ENCODE peak calls at places on chromosomes 1 and 21, in nine cellular contexts. One of them, this sample, is unnamed.

GRCh38 chr1:28782011-28782410 is 30.0 kb upstream of the OPRD1 start:
- DNase-seq in iPS DF 6.9: no peak
- DNase-seq in PC-3: no peak
- DNase-seq in heart right ventricle: no peak
- DNase-seq in psoas muscle: no peak
- DNase-seq in heart left ventricle: no peak
- DNase-seq in foreskin keratinocyte: no peak
- DNase-seq in ovary: no peak
- DNase-seq in cardiac muscle cell: no peak
- DNase-seq in this sample: no peak

GRCh38 chr1:234758851-234759250 is 148.9 kb upstream of the IRF2BP2 start:
- DNase-seq in iPS DF 6.9: no peak
- DNase-seq in PC-3: no peak
- DNase-seq in heart right ventricle: no peak
- DNase-seq in psoas muscle: no peak
- DNase-seq in heart left ventricle: no peak
- DNase-seq in foreskin keratinocyte: no peak
- DNase-seq in ovary: no peak
- DNase-seq in cardiac muscle cell: no peak
- DNase-seq in this sample: no peak

GRCh38 chr1:246155923-246156322 is 351.2 kb downstream of the SMYD3 start:
- DNase-seq in iPS DF 6.9: no peak
- DNase-seq in PC-3: peak; percentile 76
- DNase-seq in heart right ventricle: no peak
- DNase-seq in psoas muscle: no peak
- DNase-seq in heart left ventricle: no peak
- DNase-seq in foreskin keratinocyte: no peak
- DNase-seq in ovary: no peak
- DNase-seq in cardiac muscle cell: peak; percentile 69
- DNase-seq in this sample: no peak

GRCh38 chr1:236800002-236800620 is 5.0 kb downstream of the MTR start:
- DNase-seq in iPS DF 6.9: no peak
- DNase-seq in PC-3: no peak
- DNase-seq in heart right ventricle: no peak
- DNase-seq in psoas muscle: no peak
- DNase-seq in heart left ventricle: no peak
- DNase-seq in foreskin keratinocyte: peak; percentile 77
- DNase-seq in ovary: no peak
- DNase-seq in cardiac muscle cell: peak; percentile 2
- DNase-seq in this sample: no peak

GRCh38 chr1:44294588-44295007 is 60.5 kb downstream of the ERI3 start:
- DNase-seq in iPS DF 6.9: peak; percentile 50
- DNase-seq in PC-3: no peak
- DNase-seq in heart right ventricle: peak; percentile 9
- DNase-seq in psoas muscle: peak; percentile 77
- DNase-seq in heart left ventricle: peak; percentile 14
- DNase-seq in foreskin keratinocyte: no peak
- DNase-seq in ovary: peak; percentile 39
- DNase-seq in cardiac muscle cell: peak; percentile 86
- DNase-seq in this sample: peak; percentile 36

GRCh38 chr1:95679262-95679661 is 445.3 kb downstream of the RWDD3 start:
- DNase-seq in iPS DF 6.9: no peak
- DNase-seq in PC-3: no peak
- DNase-seq in heart right ventricle: no peak
- DNase-seq in psoas muscle: no peak
- DNase-seq in heart left ventricle: no peak
- DNase-seq in foreskin keratinocyte: no peak
- DNase-seq in ovary: no peak
- DNase-seq in cardiac muscle cell: no peak
- DNase-seq in this sample: no peak

GRCh38 chr1:9225411-9225785 is 9.2 kb upstream of the H6PD start:
- DNase-seq in iPS DF 6.9: no peak
- DNase-seq in PC-3: no peak
- DNase-seq in heart right ventricle: no peak
- DNase-seq in psoas muscle: no peak
- DNase-seq in heart left ventricle: no peak
- DNase-seq in foreskin keratinocyte: no peak
- DNase-seq in ovary: no peak
- DNase-seq in cardiac muscle cell: no peak
- DNase-seq in this sample: no peak

GRCh38 chr1:178543291-178543609 is 30.3 kb downstream of the TEX35 start:
- DNase-seq in iPS DF 6.9: no peak
- DNase-seq in PC-3: no peak
- DNase-seq in heart right ventricle: no peak
- DNase-seq in psoas muscle: no peak
- DNase-seq in heart left ventricle: no peak
- DNase-seq in foreskin keratinocyte: no peak
- DNase-seq in ovary: no peak
- DNase-seq in cardiac muscle cell: no peak
- DNase-seq in this sample: no peak

GRCh38 chr1:33097137-33097611 is 16.2 kb downstream of the AZIN2 start:
- DNase-seq in iPS DF 6.9: no peak
- DNase-seq in PC-3: no peak
- DNase-seq in heart right ventricle: no peak
- DNase-seq in psoas muscle: no peak
- DNase-seq in heart left ventricle: no peak
- DNase-seq in foreskin keratinocyte: no peak
- DNase-seq in ovary: no peak
- DNase-seq in cardiac muscle cell: peak; percentile 67
- DNase-seq in this sample: no peak

GRCh38 chr21:42552407-42553336 is 39.0 kb downstream of the SLC37A1 start:
- DNase-seq in iPS DF 6.9: no peak
- DNase-seq in PC-3: no peak
- DNase-seq in heart right ventricle: no peak
- DNase-seq in psoas muscle: no peak
- DNase-seq in heart left ventricle: no peak
- DNase-seq in foreskin keratinocyte: no peak
- DNase-seq in ovary: no peak
- DNase-seq in cardiac muscle cell: no peak
- DNase-seq in this sample: no peak

GRCh38 chr21:42474043-42474831 is 21.8 kb downstream of the RSPH1 start:
- DNase-seq in iPS DF 6.9: no peak
- DNase-seq in PC-3: peak; percentile 92
- DNase-seq in heart right ventricle: no peak
- DNase-seq in psoas muscle: no peak
- DNase-seq in heart left ventricle: no peak
- DNase-seq in foreskin keratinocyte: peak; percentile 77
- DNase-seq in ovary: no peak
- DNase-seq in cardiac muscle cell: peak; percentile 14
- DNase-seq in this sample: no peak

GRCh38 chr1:155873860-155874259 is 14.5 kb downstream of the SYT11 start:
- DNase-seq in iPS DF 6.9: no peak
- DNase-seq in PC-3: peak; percentile 37
- DNase-seq in heart right ventricle: no peak
- DNase-seq in psoas muscle: no peak
- DNase-seq in heart left ventricle: no peak
- DNase-seq in foreskin keratinocyte: no peak
- DNase-seq in ovary: no peak
- DNase-seq in cardiac muscle cell: peak; percentile 32
- DNase-seq in this sample: no peak

GRCh38 chr21:35208117-35208516 is 159.0 kb upstream of the RUNX1 start:
- DNase-seq in iPS DF 6.9: no peak
- DNase-seq in PC-3: no peak
- DNase-seq in heart right ventricle: peak; percentile 55
- DNase-seq in psoas muscle: no peak
- DNase-seq in heart left ventricle: peak; percentile 36
- DNase-seq in foreskin keratinocyte: no peak
- DNase-seq in ovary: no peak
- DNase-seq in cardiac muscle cell: no peak
- DNase-seq in this sample: no peak
- H3K27me3 ChIP-seq in iPS DF 6.9: no peaks in the 10 kb centered on the region
- H3K27me3 ChIP-seq in PC-3: no peaks in the 10 kb centered on the region
- H3K27me3 ChIP-seq in heart right ventricle: no peaks in the 10 kb centered on the region
- H3K27me3 ChIP-seq in psoas muscle: no peaks in the 10 kb centered on the region
- H3K27me3 ChIP-seq in heart left ventricle: no peaks in the 10 kb centered on the region
- H3K27me3 ChIP-seq in foreskin keratinocyte: no peaks in the 10 kb centered on the region
- H3K27me3 ChIP-seq in ovary: no peaks in the 10 kb centered on the region
- H3K27me3 ChIP-seq in cardiac muscle cell: peaks cover 64% of the 10 kb centered on the region
- H3K27me3 ChIP-seq in this sample: no peaks in the 10 kb centered on the region

GRCh38 chr1:150152772-150153461 is 3.2 kb downstream of the PLEKHO1 start:
- DNase-seq in iPS DF 6.9: no peak
- DNase-seq in PC-3: peak; percentile 24
- DNase-seq in heart right ventricle: no peak
- DNase-seq in psoas muscle: peak; percentile 53
- DNase-seq in heart left ventricle: peak; percentile 39
- DNase-seq in foreskin keratinocyte: no peak
- DNase-seq in ovary: peak; percentile 43
- DNase-seq in cardiac muscle cell: peak; percentile 65
- DNase-seq in this sample: no peak

GRCh38 chr1:150154143-150154542 is 4.4 kb downstream of the PLEKHO1 start:
- DNase-seq in iPS DF 6.9: no peak
- DNase-seq in PC-3: no peak
- DNase-seq in heart right ventricle: no peak
- DNase-seq in psoas muscle: no peak
- DNase-seq in heart left ventricle: no peak
- DNase-seq in foreskin keratinocyte: no peak
- DNase-seq in ovary: peak; percentile 75
- DNase-seq in cardiac muscle cell: peak; percentile 46
- DNase-seq in this sample: no peak

GRCh38 chr1:150156868-150157603 is 7.3 kb downstream of the PLEKHO1 start:
- DNase-seq in iPS DF 6.9: no peak
- DNase-seq in PC-3: no peak
- DNase-seq in heart right ventricle: no peak
- DNase-seq in psoas muscle: no peak
- DNase-seq in heart left ventricle: no peak
- DNase-seq in foreskin keratinocyte: no peak
- DNase-seq in ovary: no peak
- DNase-seq in cardiac muscle cell: peak; percentile 42
- DNase-seq in this sample: no peak

GRCh38 chr1:150152182-150152536 is 2.4 kb downstream of the PLEKHO1 start:
- DNase-seq in iPS DF 6.9: no peak
- DNase-seq in PC-3: no peak
- DNase-seq in heart right ventricle: no peak
- DNase-seq in psoas muscle: no peak
- DNase-seq in heart left ventricle: no peak
- DNase-seq in foreskin keratinocyte: no peak
- DNase-seq in ovary: no peak
- DNase-seq in cardiac muscle cell: no peak
- DNase-seq in this sample: no peak

DNA sequence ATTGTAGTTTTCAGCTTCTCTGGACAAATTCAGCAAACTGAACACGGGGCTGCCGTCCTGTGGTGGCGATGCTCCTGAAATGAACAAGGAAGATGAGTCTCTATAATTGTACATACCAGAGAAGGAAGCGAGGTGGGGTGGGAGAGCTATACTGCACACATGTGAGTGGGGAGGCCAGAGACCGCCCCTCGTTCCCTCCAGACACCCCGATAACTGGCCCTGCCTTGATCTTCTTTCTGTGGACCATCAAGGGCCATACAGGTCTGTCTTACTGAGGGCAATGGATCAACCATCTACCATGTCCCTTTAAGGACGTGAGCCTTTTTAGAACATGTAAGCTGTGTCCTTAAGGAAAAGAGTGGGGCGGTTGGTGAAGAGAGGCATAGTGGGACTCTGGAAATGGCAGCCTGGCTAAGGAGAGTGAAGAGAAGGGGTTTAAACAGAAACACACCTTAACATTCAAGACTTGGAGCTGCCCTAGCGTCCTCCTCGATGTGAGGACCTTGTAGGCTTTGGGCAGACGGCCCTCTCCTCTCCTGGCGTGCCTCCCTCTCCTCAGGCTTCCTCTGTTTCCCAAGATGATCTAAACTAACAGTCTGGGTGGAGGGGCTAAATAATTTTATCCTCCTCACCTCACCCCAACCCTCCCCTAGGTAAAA is 5.8 kb downstream of the PLEKHO1 start:
- DNase-seq in iPS DF 6.9: no peak
- DNase-seq in PC-3: no peak
- DNase-seq in heart right ventricle: no peak
- DNase-seq in psoas muscle: no peak
- DNase-seq in heart left ventricle: no peak
- DNase-seq in foreskin keratinocyte: no peak
- DNase-seq in ovary: no peak
- DNase-seq in cardiac muscle cell: no peak
- DNase-seq in this sample: no peak
- H3K4me1 ChIP-seq in iPS DF 6.9: peaks cover 3% of the 10 kb centered on the region
- H3K4me1 ChIP-seq in PC-3: peaks cover 4% of the 10 kb centered on the region
- H3K4me1 ChIP-seq in heart right ventricle: peaks cover 31% of the 10 kb centered on the region
- H3K4me1 ChIP-seq in psoas muscle: peaks cover 28% of the 10 kb centered on the region
- H3K4me1 ChIP-seq in heart left ventricle: peaks cover 5% of the 10 kb centered on the region
- H3K4me1 ChIP-seq in foreskin keratinocyte: peaks cover 3% of the 10 kb centered on the region
- H3K4me1 ChIP-seq in ovary: peaks cover 22% of the 10 kb centered on the region
- H3K4me1 ChIP-seq in cardiac muscle cell: peaks cover 17% of the 10 kb centered on the region
- H3K4me1 ChIP-seq in this sample: peaks cover 12% of the 10 kb centered on the region

GRCh38 chr1:41365320-41365633 is 4.0 kb downstream of the FOXO6 start:
- DNase-seq in iPS DF 6.9: no peak
- DNase-seq in PC-3: no peak
- DNase-seq in heart right ventricle: no peak
- DNase-seq in psoas muscle: no peak
- DNase-seq in heart left ventricle: no peak
- DNase-seq in foreskin keratinocyte: no peak
- DNase-seq in ovary: no peak
- DNase-seq in cardiac muscle cell: no peak
- DNase-seq in this sample: no peak
- H3K27me3 ChIP-seq in iPS DF 6.9: peaks cover 23% of the 10 kb centered on the region
- H3K27me3 ChIP-seq in PC-3: peaks cover 15% of the 10 kb centered on the region
- H3K27me3 ChIP-seq in heart right ventricle: peaks cover 33% of the 10 kb centered on the region
- H3K27me3 ChIP-seq in psoas muscle: no peaks in the 10 kb centered on the region
- H3K27me3 ChIP-seq in heart left ventricle: no peaks in the 10 kb centered on the region
- H3K27me3 ChIP-seq in foreskin keratinocyte: peaks cover 78% of the 10 kb centered on the region
- H3K27me3 ChIP-seq in ovary: no peaks in the 10 kb centered on the region
- H3K27me3 ChIP-seq in cardiac muscle cell: peaks cover 15% of the 10 kb centered on the region
- H3K27me3 ChIP-seq in this sample: no peaks in the 10 kb centered on the region

GRCh38 chr1:169112241-169112640 is 5.8 kb downstream of the ATP1B1 start:
- DNase-seq in iPS DF 6.9: no peak
- DNase-seq in PC-3: no peak
- DNase-seq in heart right ventricle: no peak
- DNase-seq in psoas muscle: peak; percentile 68
- DNase-seq in heart left ventricle: no peak
- DNase-seq in foreskin keratinocyte: no peak
- DNase-seq in ovary: peak; percentile 69
- DNase-seq in cardiac muscle cell: peak; percentile 59
- DNase-seq in this sample: no peak
- H3K4me1 ChIP-seq in iPS DF 6.9: peaks cover 8% of the 10 kb centered on the region
- H3K4me1 ChIP-seq in PC-3: peaks cover 70% of the 10 kb centered on the region
- H3K4me1 ChIP-seq in heart right ventricle: peaks cover 53% of the 10 kb centered on the region
- H3K4me1 ChIP-seq in psoas muscle: peaks cover 50% of the 10 kb centered on the region
- H3K4me1 ChIP-seq in heart left ventricle: peaks cover 16% of the 10 kb centered on the region
- H3K4me1 ChIP-seq in foreskin keratinocyte: peaks cover 52% of the 10 kb centered on the region
- H3K4me1 ChIP-seq in ovary: peaks cover 11% of the 10 kb centered on the region
- H3K4me1 ChIP-seq in cardiac muscle cell: peaks cover 57% of the 10 kb centered on the region
- H3K4me1 ChIP-seq in this sample: peaks cover 11% of the 10 kb centered on the region